ENCODE peak calls at places on chromosomes 3 and 15, in nine cellular contexts. I, G, M, R, A, P, U, C and T are unnamed samples.

GRCh38 chr3:127524300-127524896 is 66.1 kb downstream of the TPRA1 start:
- DNase-seq in R (no peak), P (no peak), M (no peak), A (no peak), G (no peak), U (no peak), C (no peak), I (no peak), T (peak; percentile 63)

GRCh38 chr15:53520867-53521525 is 238.5 kb downstream of the WDR72 start:
- DNase-seq in I (peak; percentile 60), A (no peak), C (no peak), P (no peak), U (no peak), R (no peak), M (no peak), G (no peak), T (peak; percentile 29)

GRCh38 chr15:70200511-70200991 is 102.8 kb upstream of the TLE3 start:
- DNase-seq in C (no peak), I (no peak), M (no peak), R (peak; percentile 55), G (no peak), P (peak; percentile 53), A (no peak), U (no peak), T (no peak)

GRCh38 chr3:183466575-183466974 is 38.2 kb upstream of the MCF2L2 start:
- DNase-seq in C (no peak), M (no peak), R (no peak), P (no peak), I (no peak), G (no peak), U (no peak), A (no peak), T (no peak)

GRCh38 chr3:98890181-98890882 is 11.2 kb downstream of the DCBLD2 start:
- DNase-seq in M (no peak), U (no peak), I (no peak), C (no peak), P (no peak), A (no peak), G (no peak), R (no peak), T (no peak)

GRCh38 chr3:129058441-129059194 is 2.0 kb upstream of the GP9 start:
- DNase-seq in A (no peak), G (no peak), R (no peak), C (no peak), I (peak; percentile 39), U (no peak), P (peak; percentile 10), M (no peak), T (no peak)

GRCh38 chr15:77557178-77557960 is 75.3 kb downstream of the LINGO1 start:
- DNase-seq in P (no peak), A (no peak), M (no peak), G (no peak), U (no peak), R (no peak), C (no peak), I (peak; percentile 64), T (no peak)

GRCh38 chr15:52256930-52257733 is 38.5 kb downstream of the MYO5C start:
- DNase-seq in I (no peak), U (peak; percentile 33), G (no peak), R (no peak), P (no peak), M (no peak), C (no peak), A (no peak), T (no peak)

GRCh38 chr15:25670025-25670554 is 193.0 kb downstream of the ATP10A start:
- DNase-seq in M (no peak), R (no peak), A (peak; percentile 64), U (peak; percentile 56), G (peak; percentile 83), C (peak; percentile 58), P (no peak), I (peak; percentile 56), T (peak; percentile 77)

GRCh38 chr3:192830279-192831110 is 87.2 kb downstream of the MB21D2 start:
- DNase-seq in A (no peak), M (peak; percentile 48), R (no peak), U (no peak), P (no peak), I (no peak), G (no peak), C (no peak), T (peak; percentile 47)

GRCh38 chr15:81133782-81134461 is at the start of gene CFAP161:
- DNase-seq in G (peak; percentile 86), A (peak; percentile 79), R (no peak), P (peak; percentile 61), C (peak; percentile 96), U (peak; percentile 75), I (peak; percentile 78), M (peak; percentile 64), T (peak; percentile 95)

GRCh38 chr3:65030847-65031463 is 343.2 kb upstream of the ADAMTS9 start:
- DNase-seq in R (peak; percentile 58), C (no peak), A (peak; percentile 47), G (peak; percentile 32), U (peak; percentile 70), P (peak; percentile 59), I (no peak), M (peak; percentile 3), T (no peak)

GRCh38 chr3:69865920-69866679 is 126.8 kb downstream of the MITF start:
- DNase-seq in A (no peak), P (peak; percentile 63), M (no peak), R (no peak), I (peak; percentile 48), C (peak; percentile 2), G (peak; percentile 50), U (no peak), T (no peak)

GRCh38 chr3:130834476-130834875 is 59.4 kb upstream of the ATP2C1 start:
- DNase-seq in M (no peak), C (no peak), A (no peak), I (peak; percentile 82), U (peak; percentile 51), P (peak; percentile 57), G (peak; percentile 12), R (no peak), T (no peak)

GRCh38 chr3:71710906-71711494 is 14.2 kb downstream of the EIF4E3 start:
- DNase-seq in C (no peak), M (no peak), I (no peak), U (peak; percentile 71), R (peak; percentile 63), G (peak; percentile 64), A (no peak), P (peak; percentile 59), T (no peak)

GRCh38 chr3:66609660-66610547 is 109.1 kb upstream of the LRIG1 start:
- DNase-seq in C (peak; percentile 21), A (no peak), R (no peak), P (peak; percentile 77), M (no peak), I (no peak), G (peak; percentile 18), U (no peak), T (no peak)

GRCh38 chr3:10334461-10334860 is 13.5 kb upstream of the SEC13 start:
- DNase-seq in A (no peak), R (no peak), G (no peak), U (peak; percentile 74), I (no peak), C (no peak), P (no peak), M (no peak), T (no peak)

GRCh38 chr3:127964053-127964452 is 49.0 kb downstream of the KBTBD12 start:
- DNase-seq in M (no peak), P (peak; percentile 84), U (peak; percentile 25), G (peak; percentile 50), C (no peak), I (no peak), A (no peak), R (no peak), T (no peak)

GRCh38 chr3:185900228-185900627 is 37.6 kb downstream of the TRA2B start:
- DNase-seq in A (no peak), C (peak; percentile 8), P (peak; percentile 96), I (peak; percentile 93), R (peak; percentile 57), U (peak; percentile 97), G (peak; percentile 85), M (no peak), T (no peak)

GRCh38 chr3:186217820-186218164 is 108.9 kb upstream of the ETV5 start:
- DNase-seq in I (peak; percentile 30), C (no peak), R (no peak), A (no peak), G (no peak), P (peak; percentile 55), M (peak; percentile 56), U (no peak), T (no peak)

GRCh38 chr3:64650710-64651109 is 37.1 kb downstream of the ADAMTS9 start:
- DNase-seq in U (peak; percentile 33), R (no peak), G (no peak), M (no peak), C (no peak), I (no peak), A (no peak), P (peak; percentile 21), T (no peak)

GRCh38 chr3:177196473-177197040 is 725 bp downstream of the TBL1XR1 start:
- DNase-seq in A (peak; percentile 53), G (peak; percentile 49), P (no peak), C (peak; percentile 61), I (peak; percentile 29), U (peak; percentile 37), R (peak; percentile 68), M (peak; percentile 72), T (peak; percentile 39)

DNA sequence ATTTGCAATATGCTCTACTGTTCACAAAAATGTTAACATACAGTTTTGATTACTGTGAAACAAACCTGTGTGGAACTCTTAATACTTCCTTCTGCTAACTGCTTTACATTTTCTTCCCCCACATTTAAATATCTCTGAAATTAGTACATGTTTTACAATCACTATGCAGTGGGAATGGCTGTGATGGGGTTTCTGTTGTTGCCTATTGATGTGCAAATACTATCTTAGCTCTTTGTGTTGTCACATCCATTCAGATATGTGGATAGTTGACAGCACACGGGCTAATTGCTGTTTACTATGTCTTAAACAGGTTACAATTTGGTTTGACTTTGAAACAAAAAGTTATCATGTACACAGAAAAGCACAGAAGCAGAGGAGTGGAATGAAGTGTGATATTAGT is 95.8 kb upstream of the CCNL1 start:
- DNase-seq in U (no peak), G (no peak), R (no peak), P (no peak), I (no peak), C (no peak), A (no peak), M (no peak), T (no peak)
- TF ChIP-seq CTCF in U (no peak), G (no peak), R (no peak), P (no peak), I (no peak), C (no peak), A (no peak), M (no peak), T (no peak)

GRCh38 chr3:81876826-81877225 is 115.4 kb upstream of the GBE1 start:
- DNase-seq in I (no peak), U (no peak), C (no peak), G (no peak), M (no peak), A (no peak), R (peak; percentile 2), P (peak; percentile 28), T (no peak)
- TF ChIP-seq CTCF in I (no peak), U (no peak), C (no peak), G (no peak), M (no peak), A (no peak), R (no peak), P (no peak), T (no peak)

GRCh38 chr3:171165986-171166385 is 139.5 kb upstream of the SLC2A2 start:
- DNase-seq in R (no peak), I (no peak), A (no peak), G (no peak), C (no peak), U (no peak), M (peak; percentile 29), P (no peak), T (no peak)
- TF ChIP-seq CTCF in R (no peak), I (no peak), A (no peak), G (no peak), C (no peak), U (no peak), M (no peak), P (no peak), T (no peak)

GRCh38 chr15:101320501-101321052 is 25.5 kb upstream of the SNRPA1 start:
- DNase-seq in U (peak; percentile 15), G (peak; percentile 61), C (peak; percentile 47), M (no peak), R (peak; percentile 99), I (peak; percentile 58), A (no peak), P (peak; percentile 21), T (no peak)
- TF ChIP-seq CTCF in U (no peak), G (peak; percentile 24), C (peak; percentile 47), M (peak; percentile 2), R (peak; percentile 82), I (peak; percentile 39), A (no peak), P (peak; percentile 26), T (no peak)